ENCODE peak calls at places on chromosomes 6 and 20, in seven cellular contexts. One of them, this sample, is unnamed.

GRCh38 chr20:5784735-5785134 is 34.5 kb downstream of the SHLD1 start:
- DNase-seq in BJ: no peak
- DNase-seq in adrenal gland: no peak
- DNase-seq in foreskin fibroblast: no peak
- DNase-seq in fibroblast of mammary gland: no peak
- DNase-seq in hepatocyte: peak
- DNase-seq in heart right ventricle: no peak
- DNase-seq in this sample: no peak

GRCh38 chr6:43990275-43990626 is 137.0 kb downstream of the MRPL14 start:
- DNase-seq in BJ: no peak
- DNase-seq in adrenal gland: no peak
- DNase-seq in foreskin fibroblast: no peak
- DNase-seq in fibroblast of mammary gland: peak
- DNase-seq in hepatocyte: peak
- DNase-seq in heart right ventricle: no peak
- DNase-seq in this sample: no peak

GRCh38 chr6:110039996-110040383 is 61.9 kb downstream of the GPR6 start:
- DNase-seq in BJ: no peak
- DNase-seq in adrenal gland: no peak
- DNase-seq in foreskin fibroblast: peak
- DNase-seq in fibroblast of mammary gland: peak
- DNase-seq in hepatocyte: peak
- DNase-seq in heart right ventricle: no peak
- DNase-seq in this sample: peak

GRCh38 chr20:4717816-4718215 is 3.9 kb upstream of the PRND start:
- DNase-seq in BJ: no peak
- DNase-seq in adrenal gland: no peak
- DNase-seq in foreskin fibroblast: peak
- DNase-seq in fibroblast of mammary gland: peak
- DNase-seq in hepatocyte: no peak
- DNase-seq in heart right ventricle: no peak
- DNase-seq in this sample: no peak

GRCh38 chr6:143692696-143693095 is 14.9 kb downstream of the PHACTR2 start:
- DNase-seq in BJ: no peak
- DNase-seq in adrenal gland: no peak
- DNase-seq in foreskin fibroblast: no peak
- DNase-seq in fibroblast of mammary gland: no peak
- DNase-seq in hepatocyte: peak
- DNase-seq in heart right ventricle: no peak
- DNase-seq in this sample: no peak

GRCh38 chr6:21846541-21847451 is 253.2 kb downstream of the SOX4 start:
- DNase-seq in BJ: no peak
- DNase-seq in adrenal gland: no peak
- DNase-seq in foreskin fibroblast: no peak
- DNase-seq in fibroblast of mammary gland: no peak
- DNase-seq in hepatocyte: peak
- DNase-seq in heart right ventricle: no peak
- DNase-seq in this sample: no peak

GRCh38 chr20:53599039-53599362 is 5.4 kb upstream of the ZNF217 start:
- DNase-seq in BJ: no peak
- DNase-seq in adrenal gland: no peak
- DNase-seq in foreskin fibroblast: no peak
- DNase-seq in fibroblast of mammary gland: no peak
- DNase-seq in hepatocyte: no peak
- DNase-seq in heart right ventricle: no peak
- DNase-seq in this sample: no peak

GRCh38 chr6:31750411-31751022 is 10.7 kb downstream of the MSH5 start:
- DNase-seq in BJ: no peak
- DNase-seq in adrenal gland: no peak
- DNase-seq in foreskin fibroblast: no peak
- DNase-seq in fibroblast of mammary gland: no peak
- DNase-seq in hepatocyte: no peak
- DNase-seq in heart right ventricle: no peak
- DNase-seq in this sample: no peak

GRCh38 chr6:168671028-168671862 is 230.3 kb downstream of the SMOC2 start:
- DNase-seq in BJ: no peak
- DNase-seq in adrenal gland: no peak
- DNase-seq in foreskin fibroblast: no peak
- DNase-seq in fibroblast of mammary gland: no peak
- DNase-seq in hepatocyte: no peak
- DNase-seq in heart right ventricle: no peak
- DNase-seq in this sample: no peak

GRCh38 chr20:58579819-58580492 is 64.8 kb upstream of the APCDD1L start:
- DNase-seq in BJ: no peak
- DNase-seq in adrenal gland: no peak
- DNase-seq in foreskin fibroblast: no peak
- DNase-seq in fibroblast of mammary gland: no peak
- DNase-seq in hepatocyte: no peak
- DNase-seq in heart right ventricle: no peak
- DNase-seq in this sample: no peak

GRCh38 chr6:9914951-9915350 is 499.9 kb downstream of the TFAP2A start:
- DNase-seq in BJ: no peak
- DNase-seq in adrenal gland: no peak
- DNase-seq in foreskin fibroblast: no peak
- DNase-seq in fibroblast of mammary gland: no peak
- DNase-seq in hepatocyte: no peak
- DNase-seq in heart right ventricle: no peak
- DNase-seq in this sample: no peak

GRCh38 chr6:160188773-160189172 is 67.2 kb downstream of the SLC22A1 start:
- DNase-seq in BJ: no peak
- DNase-seq in adrenal gland: peak
- DNase-seq in foreskin fibroblast: no peak
- DNase-seq in fibroblast of mammary gland: peak
- DNase-seq in hepatocyte: no peak
- DNase-seq in heart right ventricle: no peak
- DNase-seq in this sample: no peak

GRCh38 chr6:34717466-34717865 is 20.9 kb upstream of the ILRUN start:
- DNase-seq in BJ: no peak
- DNase-seq in adrenal gland: no peak
- DNase-seq in foreskin fibroblast: no peak
- DNase-seq in fibroblast of mammary gland: no peak
- DNase-seq in hepatocyte: no peak
- DNase-seq in heart right ventricle: no peak
- DNase-seq in this sample: no peak

GRCh38 chr6:3825331-3825831 is 23.8 kb upstream of the FAM50B start:
- DNase-seq in BJ: no peak
- DNase-seq in adrenal gland: no peak
- DNase-seq in foreskin fibroblast: no peak
- DNase-seq in fibroblast of mammary gland: peak
- DNase-seq in hepatocyte: peak
- DNase-seq in heart right ventricle: peak
- DNase-seq in this sample: peak

GRCh38 chr6:125197795-125198269 is 44.3 kb downstream of the TPD52L1 start:
- DNase-seq in BJ: no peak
- DNase-seq in adrenal gland: peak
- DNase-seq in foreskin fibroblast: peak
- DNase-seq in fibroblast of mammary gland: peak
- DNase-seq in hepatocyte: peak
- DNase-seq in heart right ventricle: peak
- DNase-seq in this sample: peak

GRCh38 chr6:53604623-53605190 is 59.8 kb upstream of the GCLC start:
- DNase-seq in BJ: no peak
- DNase-seq in adrenal gland: no peak
- DNase-seq in foreskin fibroblast: no peak
- DNase-seq in fibroblast of mammary gland: no peak
- DNase-seq in hepatocyte: no peak
- DNase-seq in heart right ventricle: no peak
- DNase-seq in this sample: no peak

GRCh38 chr6:11430036-11430435 is 107.5 kb upstream of the TMEM170B start:
- DNase-seq in BJ: no peak
- DNase-seq in adrenal gland: no peak
- DNase-seq in foreskin fibroblast: peak
- DNase-seq in fibroblast of mammary gland: no peak
- DNase-seq in hepatocyte: no peak
- DNase-seq in heart right ventricle: no peak
- DNase-seq in this sample: no peak

GRCh38 chr6:43308101-43308989 is at the start of gene CRIP3:
- DNase-seq in BJ: no peak
- DNase-seq in adrenal gland: no peak
- DNase-seq in foreskin fibroblast: peak
- DNase-seq in fibroblast of mammary gland: peak
- DNase-seq in hepatocyte: peak
- DNase-seq in heart right ventricle: peak
- DNase-seq in this sample: no peak

GRCh38 chr20:61639200-61639599 is 387.1 kb downstream of the CDH4 start:
- DNase-seq in BJ: no peak
- DNase-seq in adrenal gland: no peak
- DNase-seq in foreskin fibroblast: peak
- DNase-seq in fibroblast of mammary gland: peak
- DNase-seq in hepatocyte: no peak
- DNase-seq in heart right ventricle: no peak
- DNase-seq in this sample: no peak

GRCh38 chr6:128062882-128063603 is 162.2 kb upstream of the THEMIS start:
- DNase-seq in BJ: no peak
- DNase-seq in adrenal gland: no peak
- DNase-seq in foreskin fibroblast: no peak
- DNase-seq in fibroblast of mammary gland: no peak
- DNase-seq in hepatocyte: peak
- DNase-seq in heart right ventricle: no peak
- DNase-seq in this sample: no peak

DNA sequence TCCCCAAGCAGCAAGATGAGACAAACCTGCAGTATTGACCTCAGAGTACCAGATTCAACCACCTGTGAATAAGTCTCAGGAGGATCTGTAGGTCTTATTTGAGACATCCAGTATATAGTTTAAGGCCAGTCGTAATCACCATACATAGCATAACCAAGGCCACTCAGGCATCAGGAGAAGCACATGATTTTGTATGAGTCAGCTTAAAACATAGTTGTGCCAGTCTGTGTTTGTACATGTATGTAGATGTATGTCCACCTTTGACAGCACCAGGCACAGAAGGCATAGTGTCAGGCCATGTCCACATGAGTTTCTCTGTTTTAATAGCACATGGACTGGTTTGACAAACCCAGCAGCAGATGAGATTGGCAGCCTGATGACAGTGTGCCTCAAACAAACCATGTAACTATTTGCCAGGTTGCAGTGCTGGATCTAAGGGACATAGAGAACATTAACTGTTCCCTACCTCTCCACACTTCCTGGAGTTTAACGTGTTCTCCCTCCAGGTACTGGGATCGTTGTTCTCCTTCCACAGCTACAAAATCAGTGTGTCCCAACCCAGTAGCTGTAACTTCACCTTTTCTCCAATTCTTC is 8.6 kb upstream of the ASIP start:
- DNase-seq in BJ: no peak
- DNase-seq in adrenal gland: no peak
- DNase-seq in foreskin fibroblast: no peak
- DNase-seq in fibroblast of mammary gland: no peak
- DNase-seq in hepatocyte: no peak
- DNase-seq in heart right ventricle: no peak
- DNase-seq in this sample: no peak
- H3K4me3 ChIP-seq in BJ: no peak
- H3K4me3 ChIP-seq in adrenal gland: no peak
- H3K4me3 ChIP-seq in foreskin fibroblast: no peak
- H3K4me3 ChIP-seq in fibroblast of mammary gland: no peak
- H3K4me3 ChIP-seq in hepatocyte: no peak
- H3K4me3 ChIP-seq in heart right ventricle: no peak
- H3K4me3 ChIP-seq in this sample: no peak

DNA sequence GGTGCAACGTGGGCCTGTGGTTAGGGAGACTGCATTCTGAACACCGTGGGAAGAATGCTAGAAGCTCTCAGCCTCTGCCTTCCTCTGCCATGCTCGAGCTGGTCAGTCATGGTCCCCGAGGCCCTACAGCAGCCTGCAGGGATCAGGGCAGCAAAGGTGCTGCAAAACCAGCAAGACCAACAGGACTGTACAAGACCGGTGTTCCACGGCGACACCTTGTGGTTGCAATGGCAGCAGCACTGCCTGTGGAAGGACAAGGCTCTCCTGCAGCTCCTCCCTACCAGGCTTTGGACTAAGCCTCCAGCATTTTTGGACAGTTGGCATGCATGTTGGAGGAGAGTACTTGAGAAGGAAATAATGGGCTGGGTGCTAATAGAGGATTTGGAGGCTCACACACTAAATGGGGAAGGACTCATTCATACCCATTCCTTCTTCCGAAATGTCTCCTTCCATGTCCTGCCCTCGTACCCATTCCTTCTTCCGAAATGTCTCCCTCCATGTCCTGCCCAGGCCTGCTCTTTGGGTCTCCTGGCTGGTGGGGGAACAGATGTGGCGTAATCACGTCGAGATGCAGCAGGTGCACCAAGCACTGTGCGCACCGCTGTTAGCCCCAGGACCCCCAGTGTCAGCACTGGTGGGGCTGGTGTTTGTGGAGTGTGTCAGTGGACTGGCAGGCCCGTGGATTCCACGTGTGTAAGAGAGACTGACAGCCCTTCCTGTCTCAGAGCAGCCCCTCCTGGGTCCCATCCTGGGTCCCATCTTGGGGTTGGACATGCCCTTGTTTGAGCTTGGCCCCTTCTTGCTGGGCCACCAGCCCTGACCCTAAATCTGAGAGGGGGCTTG is 18.6 kb upstream of the MYT1 start:
- DNase-seq in BJ: no peak
- DNase-seq in adrenal gland: no peak
- DNase-seq in foreskin fibroblast: no peak
- DNase-seq in fibroblast of mammary gland: no peak
- DNase-seq in hepatocyte: no peak
- DNase-seq in heart right ventricle: no peak
- DNase-seq in this sample: no peak
- TF ChIP-seq CTCF in BJ: no peak
- TF ChIP-seq CTCF in adrenal gland: no peak
- TF ChIP-seq CTCF in foreskin fibroblast: no peak
- TF ChIP-seq CTCF in fibroblast of mammary gland: peak
- TF ChIP-seq CTCF in hepatocyte: no peak
- TF ChIP-seq CTCF in heart right ventricle: no peak
- TF ChIP-seq CTCF in this sample: no peak

GRCh38 chr20:54662064-54662463 is 186.7 kb downstream of the DOK5 start:
- DNase-seq in BJ: no peak
- DNase-seq in adrenal gland: no peak
- DNase-seq in foreskin fibroblast: no peak
- DNase-seq in fibroblast of mammary gland: no peak
- DNase-seq in hepatocyte: no peak
- DNase-seq in heart right ventricle: no peak
- DNase-seq in this sample: no peak
- H3K4me3 ChIP-seq in BJ: no peak
- H3K4me3 ChIP-seq in adrenal gland: no peak
- H3K4me3 ChIP-seq in foreskin fibroblast: no peak
- H3K4me3 ChIP-seq in fibroblast of mammary gland: no peak
- H3K4me3 ChIP-seq in hepatocyte: no peak
- H3K4me3 ChIP-seq in heart right ventricle: no peak
- H3K4me3 ChIP-seq in this sample: no peak

GRCh38 chr6:164109770-164110140 is 695.2 kb downstream of the QKI start:
- DNase-seq in BJ: no peak
- DNase-seq in adrenal gland: no peak
- DNase-seq in foreskin fibroblast: no peak
- DNase-seq in fibroblast of mammary gland: no peak
- DNase-seq in hepatocyte: peak
- DNase-seq in heart right ventricle: peak
- DNase-seq in this sample: no peak

GRCh38 chr6:164108092-164108491 is 693.6 kb downstream of the QKI start:
- DNase-seq in BJ: no peak
- DNase-seq in adrenal gland: no peak
- DNase-seq in foreskin fibroblast: no peak
- DNase-seq in fibroblast of mammary gland: no peak
- DNase-seq in hepatocyte: no peak
- DNase-seq in heart right ventricle: no peak
- DNase-seq in this sample: no peak

GRCh38 chr6:164106345-164106769 is 691.8 kb downstream of the QKI start:
- DNase-seq in BJ: no peak
- DNase-seq in adrenal gland: no peak
- DNase-seq in foreskin fibroblast: no peak
- DNase-seq in fibroblast of mammary gland: peak
- DNase-seq in hepatocyte: peak
- DNase-seq in heart right ventricle: peak
- DNase-seq in this sample: no peak

GRCh38 chr6:164107297-164107995 is 692.9 kb downstream of the QKI start:
- DNase-seq in BJ: no peak
- DNase-seq in adrenal gland: no peak
- DNase-seq in foreskin fibroblast: no peak
- DNase-seq in fibroblast of mammary gland: no peak
- DNase-seq in hepatocyte: no peak
- DNase-seq in heart right ventricle: no peak
- DNase-seq in this sample: no peak

GRCh38 chr6:164108869-164109769 is 694.6 kb downstream of the QKI start:
- DNase-seq in BJ: no peak
- DNase-seq in adrenal gland: peak
- DNase-seq in foreskin fibroblast: no peak
- DNase-seq in fibroblast of mammary gland: peak
- DNase-seq in hepatocyte: no peak
- DNase-seq in heart right ventricle: peak
- DNase-seq in this sample: peak
- TF ChIP-seq CTCF in BJ: no peak
- TF ChIP-seq CTCF in adrenal gland: no peak
- TF ChIP-seq CTCF in foreskin fibroblast: no peak
- TF ChIP-seq CTCF in fibroblast of mammary gland: no peak
- TF ChIP-seq CTCF in hepatocyte: no peak
- TF ChIP-seq CTCF in heart right ventricle: no peak
- TF ChIP-seq CTCF in this sample: no peak

This sample was measured in coronary artery.